ENCODE peak calls at places on chromosomes 1 and 21, in eight cellular contexts. N, R, P, B, X, G, H and I are unnamed samples.

GRCh38 chr21:39633043-39633442 is 20.3 kb downstream of the B3GALT5 start:
- DNase-seq in H (no peak), P (no peak), N (no peak), X (no peak), R (no peak), B (no peak), G (no peak), I (no peak)

GRCh38 chr1:176785810-176786209 is 322.8 kb downstream of the PAPPA2 start:
- DNase-seq in P (no peak), B (no peak), G (no peak), R (no peak), X (no peak), N (no peak), H (no peak), I (no peak)

GRCh38 chr21:35540950-35541632 is 492.0 kb upstream of the RUNX1 start:
- DNase-seq in H (no peak), X (no peak), P (no peak), N (no peak), B (no peak), G (no peak), R (no peak), I (no peak)

GRCh38 chr1:232519186-232519585 is 110.7 kb downstream of the SIPA1L2 start:
- DNase-seq in B (no peak), P (peak), R (no peak), G (no peak), H (no peak), X (no peak), N (no peak), I (no peak)

GRCh38 chr1:205293350-205294074 is 28.0 kb downstream of the NUAK2 start:
- DNase-seq in R (no peak), G (no peak), P (no peak), H (no peak), N (no peak), B (no peak), X (no peak), I (no peak)

GRCh38 chr1:218711021-218711420 is 365.9 kb downstream of the TGFB2 start:
- DNase-seq in X (no peak), H (no peak), R (no peak), P (no peak), N (no peak), G (no peak), B (no peak), I (no peak)

GRCh38 chr21:39845581-39846130 is 21.6 kb upstream of the PCP4 start:
- DNase-seq in X (no peak), R (no peak), H (no peak), G (no peak), N (no peak), P (no peak), B (no peak), I (no peak)

GRCh38 chr1:198352975-198353695 is 187.3 kb downstream of the ATP6V1G3 start:
- DNase-seq in H (no peak), X (no peak), P (no peak), B (no peak), R (no peak), N (no peak), G (peak), I (no peak)

GRCh38 chr1:111504097-111504496 is 664 bp upstream of the ADORA3 start:
- DNase-seq in P (no peak), B (no peak), H (no peak), R (no peak), G (no peak), N (no peak), X (no peak), I (no peak)

GRCh38 chr1:201966171-201966570 is 10.9 kb downstream of the TIMM17A start:
- DNase-seq in N (no peak), X (peak), H (no peak), G (no peak), P (no peak), R (no peak), B (no peak), I (peak)

GRCh38 chr1:111191496-111191895 is 8.9 kb downstream of the DENND2D start:
- DNase-seq in R (no peak), B (no peak), G (no peak), X (no peak), N (no peak), P (no peak), H (no peak), I (no peak)

GRCh38 chr21:38984982-38985422 is 179.3 kb downstream of the ETS2 start:
- DNase-seq in B (no peak), P (no peak), X (no peak), N (no peak), R (no peak), H (no peak), G (no peak), I (no peak)

GRCh38 chr1:218324226-218324580 is 20.9 kb upstream of the TGFB2 start:
- DNase-seq in R (no peak), P (no peak), B (no peak), H (no peak), G (no peak), X (no peak), N (no peak), I (no peak)

GRCh38 chr1:25619101-25619890 is 2.7 kb downstream of the MAN1C1 start:
- DNase-seq in R (peak), N (no peak), H (peak), X (no peak), P (peak), B (peak), G (no peak), I (no peak)

GRCh38 chr1:164576311-164577271 is 17.6 kb downstream of the PBX1 start:
- DNase-seq in G (no peak), P (peak), X (no peak), B (no peak), H (peak), N (no peak), R (peak), I (no peak)

GRCh38 chr1:11180342-11180744 is 8.8 kb upstream of the ANGPTL7 start:
- DNase-seq in G (no peak), R (no peak), X (no peak), P (no peak), H (no peak), B (no peak), N (no peak), I (no peak)

GRCh38 chr1:182841368-182841988 is 2.3 kb downstream of the DHX9 start:
- DNase-seq in R (no peak), G (no peak), H (no peak), X (no peak), B (no peak), N (no peak), P (no peak), I (no peak)

GRCh38 chr1:205963352-205963751 is 20.1 kb upstream of the SLC26A9 start:
- DNase-seq in R (no peak), N (no peak), H (no peak), B (no peak), X (peak), P (no peak), G (no peak), I (no peak)

GRCh38 chr1:54244655-54245054 is 44.7 kb downstream of the MRPL37 start:
- DNase-seq in G (no peak), R (no peak), X (no peak), N (no peak), B (no peak), P (no peak), H (no peak), I (no peak)

GRCh38 chr1:201305815-201306214 is 22.5 kb downstream of the PKP1 start:
- DNase-seq in R (no peak), X (no peak), H (no peak), N (no peak), B (no peak), G (no peak), P (no peak), I (no peak)

GRCh38 chr21:42833439-42833815 is 45.9 kb downstream of the WDR4 start:
- DNase-seq in N (no peak), X (peak), P (no peak), R (no peak), B (peak), H (no peak), G (peak), I (peak)

GRCh38 chr1:114025609-114026401 is 46.5 kb downstream of the OLFML3 start:
- DNase-seq in H (no peak), P (no peak), G (no peak), B (no peak), N (no peak), X (no peak), R (no peak), I (no peak)

GRCh38 chr1:4130096-4130495 is 230.0 kb upstream of the C1orf174 start:
- DNase-seq in G (no peak), P (no peak), X (no peak), R (no peak), B (no peak), N (no peak), H (no peak), I (no peak)

GRCh38 chr1:246351726-246352125 is 155.4 kb downstream of the SMYD3 start:
- DNase-seq in R (no peak), X (no peak), H (no peak), P (no peak), B (no peak), G (no peak), N (no peak), I (no peak)

GRCh38 chr21:42199488-42200463 is 19.2 kb upstream of the ABCG1 start:
- DNase-seq in N (no peak), H (no peak), B (no peak), G (peak), R (peak), P (no peak), X (peak), I (no peak)

GRCh38 chr1:11062965-11063401 is 3.2 kb upstream of the SRM start:
- DNase-seq in H (no peak), G (peak), B (no peak), R (no peak), X (no peak), P (no peak), N (no peak), I (no peak)

GRCh38 chr1:55696181-55696580 is 481.0 kb upstream of the USP24 start:
- DNase-seq in B (no peak), R (no peak), H (peak), N (peak), X (no peak), P (peak), G (no peak), I (no peak)

GRCh38 chr1:162276493-162276892 is 100.2 kb downstream of the SPATA46 start:
- DNase-seq in B (no peak), X (no peak), G (no peak), R (no peak), N (no peak), H (no peak), P (no peak), I (no peak)

GRCh38 chr21:44800971-44801467 is 601 bp downstream of the UBE2G2 start:
- DNase-seq in N (no peak), H (no peak), R (no peak), G (no peak), P (no peak), X (no peak), B (peak), I (no peak)

GRCh38 chr1:180778782-180779398 is 133.8 kb upstream of the KIAA1614 start:
- DNase-seq in B (peak), G (no peak), X (no peak), N (no peak), P (no peak), R (no peak), H (no peak), I (no peak)

GRCh38 chr1:230976825-230977747 is 1.6 kb downstream of the TTC13 start:
- DNase-seq in X (no peak), R (no peak), B (no peak), N (no peak), G (no peak), H (no peak), P (no peak), I (no peak)

GRCh38 chr1:66331641-66332523 is 202.1 kb upstream of the SGIP1 start:
- DNase-seq in H (peak), P (peak), X (peak), R (peak), N (peak), B (peak), G (no peak), I (no peak)

GRCh38 chr1:48775817-48776399 is 783 bp downstream of the BEND5 start:
- DNase-seq in G (no peak), B (no peak), H (no peak), P (no peak), N (no peak), X (no peak), R (no peak), I (no peak)

GRCh38 chr1:153460551-153460950 is at the start of gene S100A7:
- DNase-seq in B (no peak), N (no peak), R (no peak), X (no peak), P (no peak), H (no peak), G (no peak), I (no peak)

GRCh38 chr1:9590945-9591668 is 2.4 kb downstream of the TMEM201 start:
- DNase-seq in G (no peak), X (peak), H (no peak), R (no peak), N (no peak), P (no peak), B (peak), I (peak)

GRCh38 chr1:159203621-159204020 is 1.1 kb upstream of the ACKR1 start:
- DNase-seq in N (no peak), G (no peak), X (no peak), R (no peak), P (no peak), B (no peak), H (no peak), I (no peak)

DNA sequence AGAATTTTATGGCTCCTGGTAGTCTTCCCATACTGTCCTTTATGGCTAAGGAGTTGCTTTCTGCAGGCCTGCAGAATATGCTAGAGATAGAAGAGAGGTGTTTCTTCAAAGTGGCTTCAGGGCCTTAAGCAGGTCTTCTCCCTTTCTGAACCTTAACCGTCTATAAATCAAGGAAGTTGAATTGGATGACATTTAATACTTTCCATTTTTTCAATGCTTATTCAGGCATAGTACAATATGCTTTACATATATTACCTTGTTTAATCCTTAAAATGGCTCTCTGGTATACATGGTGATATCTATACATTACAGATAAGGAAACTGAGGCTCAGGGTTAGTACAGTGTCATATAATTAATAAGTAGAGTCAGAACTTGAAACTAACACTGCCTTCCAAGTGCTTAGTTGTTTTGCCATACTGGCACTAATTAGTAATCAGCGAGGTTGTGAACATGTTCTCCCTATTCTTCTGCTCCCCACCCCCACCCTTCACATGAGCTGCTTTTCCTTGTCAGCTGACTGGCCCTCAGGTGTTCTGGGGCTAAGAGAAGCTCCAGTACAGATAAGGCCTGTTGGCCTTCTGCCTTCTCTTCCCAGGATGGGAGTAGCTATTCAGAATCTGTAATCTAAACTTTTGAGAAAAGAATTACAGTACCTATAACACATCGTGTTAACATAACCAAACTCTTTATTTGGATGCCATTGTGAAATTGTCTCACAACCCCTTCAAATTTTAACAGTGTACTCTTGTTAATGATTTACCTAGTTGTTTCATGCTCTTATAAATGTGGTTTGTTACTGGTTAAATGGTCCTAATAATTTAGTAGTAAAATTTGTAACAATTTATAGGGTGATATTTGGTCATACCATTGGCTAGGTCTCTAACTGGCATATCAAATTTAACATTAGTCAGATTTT is 13.6 kb downstream of the NFYC start:
- DNase-seq in X (no peak), H (no peak), R (no peak), P (no peak), N (no peak), G (no peak), B (no peak), I (no peak)
- H3K4me3 ChIP-seq in X (no peak), H (no peak), R (no peak), P (no peak), N (no peak), G (no peak), B (no peak), I (no peak)

DNA sequence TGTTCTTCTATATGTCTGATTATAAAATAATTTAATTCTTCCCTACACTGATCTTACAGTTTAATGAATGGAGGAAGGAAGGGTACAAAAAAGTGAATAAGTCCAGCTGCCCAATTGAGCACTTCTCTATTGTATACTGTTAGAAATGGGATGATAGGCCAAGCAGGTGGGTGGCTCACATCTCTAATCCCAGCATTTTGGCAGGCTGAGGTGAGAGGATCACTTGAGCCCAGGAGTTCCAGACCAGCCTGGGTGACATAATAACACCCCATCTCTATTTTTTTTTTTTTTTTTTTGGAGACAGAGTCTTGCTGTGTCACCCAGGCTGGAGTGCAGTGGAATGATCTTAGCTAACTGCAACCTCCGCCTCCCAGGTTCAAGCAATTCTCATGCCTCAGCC is 57.4 kb downstream of the ATP2B4 start:
- DNase-seq in N (no peak), X (no peak), B (no peak), P (no peak), H (no peak), G (no peak), R (no peak), I (no peak)
- H3K4me3 ChIP-seq in N (no peak), X (no peak), B (no peak), P (no peak), H (no peak), G (no peak), R (no peak), I (no peak)

GRCh38 chr1:38185913-38186312 is 139.3 kb upstream of the POU3F1 start:
- DNase-seq in N (no peak), H (no peak), B (no peak), X (no peak), G (no peak), P (no peak), R (no peak), I (no peak)
- H3K4me3 ChIP-seq in N (no peak), H (no peak), B (no peak), X (no peak), G (no peak), P (no peak), R (no peak), I (no peak)

GRCh38 chr1:247857986-247858356 is 984 bp downstream of the TRIM58 start:
- DNase-seq in X (no peak), P (no peak), H (no peak), N (no peak), G (no peak), R (peak), B (peak), I (no peak)
- H3K4me3 ChIP-seq in X (peak), P (no peak), H (peak), N (peak), G (no peak), R (peak), B (peak), I (peak)

GRCh38 chr1:119633575-119634325 is 14.3 kb downstream of the ZNF697 start:
- DNase-seq in B (no peak), R (no peak), G (no peak), N (no peak), H (no peak), P (no peak), X (no peak), I (no peak)

GRCh38 chr1:119632836-119633235 is 15.2 kb downstream of the ZNF697 start:
- DNase-seq in X (no peak), H (no peak), P (no peak), G (no peak), R (no peak), N (no peak), B (no peak), I (no peak)

GRCh38 chr1:119631433-119632102 is 16.5 kb downstream of the ZNF697 start:
- DNase-seq in B (peak), X (peak), G (no peak), H (peak), R (peak), P (peak), N (peak), I (peak)

GRCh38 chr1:119631086-119631432 is 17.0 kb downstream of the ZNF697 start:
- DNase-seq in B (no peak), X (no peak), H (no peak), N (no peak), P (peak), R (peak), G (no peak), I (no peak)

DNA sequence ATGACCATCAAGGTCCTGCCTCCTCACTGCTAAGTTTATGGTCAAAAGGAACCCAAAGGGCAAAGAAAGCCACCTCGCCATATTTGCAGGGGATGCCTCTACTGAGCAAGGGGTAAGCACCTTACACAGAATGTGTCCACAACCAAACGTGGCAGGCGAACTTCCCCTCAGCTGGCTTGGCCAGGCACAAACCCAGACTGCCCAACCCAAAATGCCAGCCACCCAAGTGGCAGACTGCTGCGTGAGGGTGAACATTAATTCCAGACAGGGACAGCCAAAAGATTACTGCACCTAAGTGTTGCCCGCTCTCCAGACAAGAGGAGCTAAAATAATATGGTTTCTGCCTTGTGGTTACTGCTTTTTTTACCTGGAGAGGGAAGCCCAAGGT is 16.0 kb downstream of the ZNF697 start:
- DNase-seq in N (no peak), G (no peak), R (no peak), H (no peak), P (peak), B (no peak), X (no peak), I (no peak)
- H3K4me3 ChIP-seq in N (peak), G (no peak), R (peak), H (peak), P (peak), B (no peak), X (no peak), I (peak)

GRCh38 chr1:247387096-247387495 is 28.9 kb upstream of the NLRP3 start:
- DNase-seq in R (no peak), P (no peak), G (no peak), H (no peak), X (no peak), B (no peak), N (no peak), I (no peak)
- H3K4me3 ChIP-seq in R (no peak), P (no peak), G (no peak), H (no peak), X (no peak), B (no peak), N (no peak), I (no peak)